ENCODE peak calls at places on chromosomes 7 and 10, in six cellular contexts. D is AG10803; T is CD4-positive, alpha-beta memory T cell; H is NCI-H1092; F is amniotic stem cell; E is amygdala. U is an unnamed sample.

GRCh38 chr7:5064391-5065106 is 18.9 kb downstream of the RBAK start:
- DNase-seq in D (no peak), T (no peak), H (no peak), F (no peak), E (no peak), U (no peak)

GRCh38 chr10:131816157-131816775 is 84.5 kb upstream of the PPP2R2D start:
- DNase-seq in D (no peak), T (no peak), H (no peak), F (no peak), E (no peak), U (no peak)

GRCh38 chr10:113992601-113993011 is 51.1 kb upstream of the ADRB1 start:
- DNase-seq in D (peak), T (no peak), H (no peak), F (no peak), E (no peak), U (no peak)

GRCh38 chr7:141280100-141280499 is 206.2 kb downstream of the TMEM178B start:
- DNase-seq in D (no peak), T (no peak), H (no peak), F (no peak), E (no peak), U (no peak)

GRCh38 chr10:100506596-100507356 is 12.9 kb downstream of the SEC31B start:
- DNase-seq in D (peak), T (no peak), H (no peak), F (peak), E (no peak), U (no peak)

GRCh38 chr10:100886946-100887345 is 25.8 kb upstream of the SLF2 start:
- DNase-seq in D (no peak), T (no peak), H (no peak), F (no peak), E (no peak), U (no peak)

GRCh38 chr10:87092861-87093460 is 1.7 kb downstream of the GLUD1 start:
- DNase-seq in D (peak), T (peak), H (no peak), F (no peak), E (no peak), U (peak)

GRCh38 chr7:92092210-92092609 is 42.1 kb downstream of the CYP51A1 start:
- DNase-seq in D (peak), T (no peak), H (no peak), F (no peak), E (no peak), U (no peak)

GRCh38 chr7:54596747-54597146 is 54.6 kb downstream of the VSTM2A start:
- DNase-seq in D (no peak), T (no peak), H (no peak), F (no peak), E (no peak), U (peak)

GRCh38 chr10:111511751-111512150 is 434.9 kb downstream of the ADRA2A start:
- DNase-seq in D (no peak), T (no peak), H (no peak), F (no peak), E (no peak), U (no peak)

GRCh38 chr10:76975131-76975530 is 662.5 kb downstream of the KCNMA1 start:
- DNase-seq in D (peak), T (no peak), H (no peak), F (no peak), E (no peak), U (no peak)

GRCh38 chr7:29274156-29275017 is 79.8 kb downstream of the CHN2 start:
- DNase-seq in D (peak), T (no peak), H (peak), F (no peak), E (no peak), U (no peak)

GRCh38 chr7:22713463-22713862 is 13.5 kb upstream of the IL6 start:
- DNase-seq in D (no peak), T (no peak), H (no peak), F (no peak), E (no peak), U (no peak)

GRCh38 chr10:80260295-80261243 is 28.9 kb downstream of the MAT1A start:
- DNase-seq in D (no peak), T (peak), H (peak), F (no peak), E (no peak), U (peak)

GRCh38 chr7:80386686-80387085 is 125.2 kb downstream of the GNAT3 start:
- DNase-seq in D (peak), T (no peak), H (no peak), F (no peak), E (no peak), U (no peak)

GRCh38 chr10:5732141-5732540 is 47.5 kb downstream of the TASOR2 start:
- DNase-seq in D (no peak), T (no peak), H (no peak), F (no peak), E (no peak), U (no peak)

GRCh38 chr10:77618117-77618516 is 19.5 kb downstream of the KCNMA1 start:
- DNase-seq in D (no peak), T (no peak), H (no peak), F (no peak), E (no peak), U (no peak)

GRCh38 chr7:155961241-155962190 is 149.3 kb upstream of the SHH start:
- DNase-seq in D (no peak), T (no peak), H (no peak), F (no peak), E (peak), U (no peak)

GRCh38 chr10:44387853-44388251 is 3.0 kb upstream of the CXCL12 start:
- DNase-seq in D (no peak), T (no peak), H (no peak), F (no peak), E (no peak), U (no peak)

GRCh38 chr10:19719320-19719719 is 96.9 kb upstream of the PLXDC2 start:
- DNase-seq in D (peak), T (no peak), H (no peak), F (no peak), E (no peak), U (no peak)

GRCh38 chr7:27168265-27168947 is 3.1 kb upstream of the HOXA9 start:
- DNase-seq in D (peak), T (no peak), H (peak), F (no peak), E (no peak), U (no peak)

GRCh38 chr7:108265007-108265406 is 134.8 kb upstream of the LAMB4 start:
- DNase-seq in D (no peak), T (no peak), H (no peak), F (no peak), E (no peak), U (no peak)

GRCh38 chr10:90319188-90319914 is 538.5 kb downstream of the HTR7 start:
- DNase-seq in D (peak), T (no peak), H (no peak), F (peak), E (no peak), U (peak)

GRCh38 chr7:139679731-139680594 is 97.8 kb downstream of the HIPK2 start:
- DNase-seq in D (no peak), T (no peak), H (no peak), F (no peak), E (no peak), U (no peak)

GRCh38 chr7:104972510-104972909 is 41.5 kb upstream of the KMT2E start:
- DNase-seq in D (peak), T (no peak), H (no peak), F (peak), E (no peak), U (no peak)

GRCh38 chr7:55557666-55558188 is 14.6 kb downstream of the VOPP1 start:
- DNase-seq in D (no peak), T (no peak), H (no peak), F (no peak), E (no peak), U (peak)

GRCh38 chr10:18610517-18610916 is 40.9 kb downstream of the NSUN6 start:
- DNase-seq in D (peak), T (no peak), H (no peak), F (peak), E (no peak), U (no peak)

GRCh38 chr10:25436431-25436830 is 261.6 kb downstream of the GPR158 start:
- DNase-seq in D (no peak), T (no peak), H (no peak), F (no peak), E (no peak), U (no peak)

GRCh38 chr10:31618541-31619291 is 299.7 kb downstream of the ZEB1 start:
- DNase-seq in D (peak), T (no peak), H (no peak), F (no peak), E (no peak), U (no peak)

GRCh38 chr10:3749597-3750351 is 35.2 kb downstream of the KLF6 start:
- DNase-seq in D (peak), T (no peak), H (no peak), F (no peak), E (no peak), U (peak)

GRCh38 chr7:75945297-75946168 is 30.6 kb downstream of the POR start:
- DNase-seq in D (peak), T (no peak), H (no peak), F (no peak), E (no peak), U (no peak)

U was measured in RPMI8226.